ENCODE peak calls at places on chromosomes 3 and 15, in six cellular contexts. O, I, N, K, W and F are unnamed samples.

GRCh38 chr3:180870008-180870733 is 42.3 kb upstream of the FXR1 start:
- DNase-seq in O (peak; percentile 47), I (no peak), N (no peak), K (no peak), W (no peak), F (no peak)

GRCh38 chr15:35068861-35069260 is 16.2 kb downstream of the NANOGP8 start:
- DNase-seq in O (no peak), I (no peak), N (no peak), K (no peak), W (no peak), F (no peak)

GRCh38 chr3:24682141-24682547 is 187.5 kb upstream of the THRB start:
- DNase-seq in O (peak; percentile 38), I (no peak), N (no peak), K (no peak), W (no peak), F (no peak)

GRCh38 chr15:60390931-60391501 is 6.8 kb downstream of the ANXA2 start:
- DNase-seq in O (peak; percentile 91), I (no peak), N (no peak), K (no peak), W (peak; percentile 84), F (peak; percentile 3)

GRCh38 chr3:85603378-85603777 is 644.6 kb downstream of the CADM2 start:
- DNase-seq in O (no peak), I (no peak), N (no peak), K (no peak), W (no peak), F (no peak)

GRCh38 chr3:136914739-136915138 is 43.0 kb upstream of the IL20RB start:
- DNase-seq in O (no peak), I (no peak), N (no peak), K (no peak), W (no peak), F (no peak)

GRCh38 chr3:132273043-132273442 is 44.2 kb upstream of the ACP3 start:
- DNase-seq in O (no peak), I (no peak), N (no peak), K (no peak), W (no peak), F (no peak)

GRCh38 chr3:127987309-127987995 is 64.8 kb upstream of the SEC61A1 start:
- DNase-seq in O (no peak), I (no peak), N (no peak), K (no peak), W (no peak), F (no peak)

GRCh38 chr3:194928831-194929594 is 243.3 kb downstream of the FAM43A start:
- DNase-seq in O (no peak), I (no peak), N (no peak), K (no peak), W (no peak), F (no peak)

GRCh38 chr15:73959801-73960200 is 32.3 kb downstream of the STOML1 start:
- DNase-seq in O (no peak), I (no peak), N (no peak), K (no peak), W (no peak), F (no peak)

GRCh38 chr3:170560296-170560695 is 25.6 kb downstream of the SLC7A14 start:
- DNase-seq in O (no peak), I (no peak), N (no peak), K (no peak), W (no peak), F (no peak)